ENCODE peak calls at places on chromosome 2, in five cellular contexts. P, O, J, F and Q are unnamed samples.

GRCh38 chr2:62307469-62308389 is 111.8 kb downstream of the B3GNT2 start:
- DNase-seq in P (no peak), F (no peak), O (no peak), J (no peak), Q (no peak)

GRCh38 chr2:43068053-43068471 is 158.3 kb downstream of the ZFP36L2 start:
- DNase-seq in F (no peak), O (no peak), P (no peak), J (peak), Q (no peak)

GRCh38 chr2:100242891-100243670 is 79.2 kb downstream of the LONRF2 start:
- DNase-seq in J (no peak), P (no peak), F (peak), O (peak), Q (no peak)

GRCh38 chr2:181458881-181459280 is 1.7 kb downstream of the ITGA4 start:
- DNase-seq in O (no peak), F (no peak), P (no peak), J (no peak), Q (no peak)

GRCh38 chr2:190407662-190408537 is at the start of gene MFSD6:
- DNase-seq in F (peak), J (no peak), P (no peak), O (peak), Q (peak)

GRCh38 chr2:172285010-172285621 is 142.3 kb upstream of the ITGA6 start:
- DNase-seq in F (peak), P (peak), O (no peak), J (no peak), Q (no peak)

GRCh38 chr2:147609301-147609700 is 235.5 kb upstream of the ACVR2A start:
- DNase-seq in O (no peak), F (no peak), P (no peak), J (no peak), Q (no peak)

GRCh38 chr2:45707034-45707433 is 55.6 kb downstream of the PRKCE start:
- DNase-seq in P (no peak), F (no peak), J (no peak), O (no peak), Q (no peak)

GRCh38 chr2:43539991-43540860 is 55.6 kb downstream of the THADA start:
- DNase-seq in P (no peak), F (no peak), J (no peak), O (no peak), Q (no peak)

GRCh38 chr2:126634273-126634861 is 21.6 kb upstream of the GYPC start:
- DNase-seq in J (no peak), F (peak), P (no peak), O (peak), Q (no peak)

GRCh38 chr2:152134488-152135280 is 35.8 kb upstream of the CACNB4 start:
- DNase-seq in P (no peak), O (no peak), J (no peak), F (no peak), Q (no peak)

GRCh38 chr2:185456517-185456916 is 282.1 kb upstream of the FSIP2 start:
- DNase-seq in P (no peak), F (no peak), J (no peak), O (no peak), Q (no peak)

GRCh38 chr2:39220136-39220535 is 23.6 kb downstream of the CDKL4 start:
- DNase-seq in F (no peak), P (no peak), O (no peak), J (no peak), Q (no peak)

GRCh38 chr2:168201211-168201610 is 46.2 kb downstream of the STK39 start:
- DNase-seq in O (no peak), P (no peak), J (no peak), F (no peak), Q (no peak)

GRCh38 chr2:221962186-221962585 is 336.6 kb downstream of the PAX3 start:
- DNase-seq in F (no peak), O (no peak), P (no peak), J (no peak), Q (no peak)

GRCh38 chr2:189092936-189093335 is 86.6 kb downstream of the COL5A2 start:
- DNase-seq in F (no peak), P (no peak), O (no peak), J (no peak), Q (no peak)

GRCh38 chr2:130836501-130837174 is at the start of gene ARHGEF4:
- DNase-seq in P (no peak), O (peak), J (no peak), F (no peak), Q (no peak)

GRCh38 chr2:192444286-192444838 is 249.6 kb upstream of the TMEFF2 start:
- DNase-seq in O (no peak), F (no peak), J (no peak), P (no peak), Q (no peak)

GRCh38 chr2:33314541-33314940 is 161.9 kb upstream of the RASGRP3 start:
- DNase-seq in P (no peak), O (no peak), J (no peak), F (no peak), Q (no peak)

GRCh38 chr2:224865016-224865415 is 148.9 kb upstream of the CCDC195 start:
- DNase-seq in P (no peak), F (peak), J (no peak), O (no peak), Q (no peak)

GRCh38 chr2:21819475-21819874 is 695.7 kb downstream of the TDRD15 start:
- DNase-seq in F (no peak), O (no peak), P (no peak), J (no peak), Q (no peak)

GRCh38 chr2:233081232-233081730 is 21.1 kb downstream of the INPP5D start:
- DNase-seq in P (no peak), J (peak), F (no peak), O (peak), Q (no peak)